ENCODE peak calls at places on chromosomes 13 and 19, in six cellular contexts. R is HepG2, T is GM12878, I is H1, D is K562, F is SK-N-SH. Q is an unnamed sample.

GRCh38 chr19:49957262-49957915 is 3.6 kb downstream of the SIGLEC11 start:
- DNase-seq in D (no peak), T (no peak), R (no peak), F (no peak), I (no peak), Q (no peak)

GRCh38 chr19:46383846-46384245 is 29.5 kb downstream of the CCDC8 start:
- DNase-seq in T (no peak), I (no peak), D (no peak), R (no peak), F (no peak), Q (no peak)

GRCh38 chr19:51702103-51702753 is 9.1 kb downstream of the SPACA6 start:
- DNase-seq in T (no peak), D (peak; percentile 77), R (no peak), F (peak; percentile 54), I (peak; percentile 96), Q (no peak)

GRCh38 chr13:108877300-108877699 is 247.9 kb downstream of the MYO16 start:
- DNase-seq in R (no peak), T (no peak), F (no peak), I (no peak), D (no peak), Q (no peak)

GRCh38 chr13:28753208-28753892 is 34.6 kb upstream of the SLC46A3 start:
- DNase-seq in R (peak; percentile 75), D (no peak), I (peak; percentile 50), F (no peak), T (no peak), Q (no peak)

GRCh38 chr19:13012690-13013608 is 17.7 kb downstream of the NFIX start:
- DNase-seq in F (no peak), T (no peak), I (no peak), R (peak; percentile 52), D (peak; percentile 65), Q (peak; percentile 32)

GRCh38 chr13:42574011-42574410 is at the start of gene TNFSF11:
- DNase-seq in F (peak; percentile 29), I (peak; percentile 81), R (no peak), D (no peak), T (no peak), Q (no peak)

GRCh38 chr13:27264181-27264580 is 6.4 kb upstream of the RASL11A start:
- DNase-seq in D (no peak), F (peak; percentile 30), R (no peak), I (no peak), T (no peak), Q (no peak)

GRCh38 chr19:9986787-9987281 is 23.5 kb downstream of the COL5A3 start:
- DNase-seq in R (no peak), D (no peak), F (no peak), T (no peak), I (no peak), Q (no peak)

GRCh38 chr13:92463134-92463533 is 763.5 kb upstream of the GPC6 start:
- DNase-seq in D (no peak), R (no peak), F (no peak), T (no peak), I (no peak), Q (no peak)

GRCh38 chr19:48650974-48651681 is 5.1 kb upstream of the CA11 start:
- DNase-seq in I (no peak), F (no peak), R (peak; percentile 48), D (peak; percentile 21), T (no peak), Q (no peak)

GRCh38 chr19:3047307-3048189 is 14.7 kb downstream of the TLE5 start:
- DNase-seq in F (peak; percentile 67), D (peak; percentile 78), R (peak; percentile 79), I (peak; percentile 79), T (no peak), Q (no peak)

GRCh38 chr13:99196466-99197256 is 4.0 kb upstream of the UBAC2 start:
- DNase-seq in D (no peak), T (no peak), I (no peak), F (no peak), R (no peak), Q (no peak)

GRCh38 chr13:20716951-20717350 is 13.5 kb downstream of the IL17D start:
- DNase-seq in R (no peak), F (no peak), I (no peak), D (no peak), T (no peak), Q (no peak)

GRCh38 chr13:48653074-48654054 is at the start of gene CYSLTR2:
- DNase-seq in D (no peak), T (peak; percentile 35), I (no peak), R (no peak), F (peak; percentile 32), Q (no peak)

GRCh38 chr13:41648314-41648935 is 191.1 kb downstream of the RGCC start:
- DNase-seq in R (peak; percentile 98), F (no peak), D (no peak), I (no peak), T (no peak), Q (no peak)

GRCh38 chr13:85654227-85654626 is 145.0 kb downstream of the SLITRK6 start:
- DNase-seq in F (peak; percentile 21), D (no peak), T (no peak), R (no peak), I (no peak), Q (no peak)

GRCh38 chr19:48351341-48351752 is 12.4 kb downstream of the TMEM143 start:
- DNase-seq in I (peak; percentile 97), R (peak; percentile 63), F (peak; percentile 86), T (no peak), D (peak; percentile 86), Q (peak; percentile 79)

GRCh38 chr19:9966448-9966847 is 30.1 kb upstream of the OLFM2 start:
- DNase-seq in I (peak; percentile 83), T (no peak), F (peak; percentile 54), D (no peak), R (no peak), Q (no peak)

GRCh38 chr13:109569938-109570711 is 216.3 kb downstream of the IRS2 start:
- DNase-seq in F (no peak), D (no peak), I (no peak), T (peak; percentile 8), R (no peak), Q (no peak)

GRCh38 chr19:51721905-51722304 is 1.9 kb downstream of the HAS1 start:
- DNase-seq in R (no peak), D (no peak), F (no peak), T (no peak), I (no peak), Q (no peak)

GRCh38 chr13:50292082-50292481 is 276.8 kb downstream of the KCNRG start:
- DNase-seq in F (no peak), R (no peak), T (no peak), I (no peak), D (no peak), Q (no peak)

GRCh38 chr13:75480691-75481175 is 1.2 kb downstream of the TBC1D4 start:
- DNase-seq in R (peak; percentile 53), T (no peak), F (peak; percentile 73), I (peak; percentile 61), D (peak; percentile 7), Q (peak; percentile 58)

GRCh38 chr13:79485014-79485441 is 4.1 kb downstream of the NDFIP2 start:
- DNase-seq in D (no peak), F (no peak), R (peak; percentile 70), I (no peak), T (no peak), Q (peak; percentile 78)

GRCh38 chr19:10927691-10928562 is 512 bp downstream of the YIPF2 start:
- DNase-seq in F (no peak), T (no peak), D (peak; percentile 72), I (no peak), R (no peak), Q (peak; percentile 42)

GRCh38 chr19:47430041-47430802 is 10.9 kb upstream of the MEIS3 start:
- DNase-seq in I (peak; percentile 78), T (no peak), D (no peak), F (no peak), R (no peak), Q (no peak)

GRCh38 chr19:2099054-2099501 is 2.4 kb downstream of the IZUMO4 start:
- DNase-seq in I (no peak), D (no peak), T (no peak), R (no peak), F (no peak), Q (no peak)

GRCh38 chr13:31093145-31093885 is 68.4 kb downstream of the HSPH1 start:
- DNase-seq in D (no peak), F (no peak), I (no peak), R (no peak), T (no peak), Q (no peak)

GRCh38 chr13:32472194-32472621 is 44.3 kb upstream of the N4BP2L1 start:
- DNase-seq in T (peak; percentile 56), F (no peak), D (no peak), I (no peak), R (no peak), Q (no peak)

GRCh38 chr13:26253262-26253786 is 605 bp upstream of the CDK8 start:
- DNase-seq in D (no peak), T (no peak), I (no peak), R (no peak), F (no peak), Q (no peak)
- H3K27ac ChIP-seq in D (peak overlapping the region; percentile 92), T (peak overlapping the region; percentile 86), I (no peak overlapping the region), R (peak overlapping the region; percentile 87), F (no peak overlapping the region), Q (peak overlapping the region; percentile 98)

GRCh38 chr19:56140583-56141415 is at the start of gene ZNF444:
- DNase-seq in F (peak; percentile 96), T (peak; percentile 97), R (peak; percentile 98), I (peak; percentile 98), D (peak; percentile 95), Q (peak; percentile 99)
- TF ChIP-seq POLR2AphosphoS5 in F (peak; percentile 72), T (peak; percentile 59), R (peak; percentile 30), I (no peak), D (peak; percentile 54), Q (no peak)

DNA sequence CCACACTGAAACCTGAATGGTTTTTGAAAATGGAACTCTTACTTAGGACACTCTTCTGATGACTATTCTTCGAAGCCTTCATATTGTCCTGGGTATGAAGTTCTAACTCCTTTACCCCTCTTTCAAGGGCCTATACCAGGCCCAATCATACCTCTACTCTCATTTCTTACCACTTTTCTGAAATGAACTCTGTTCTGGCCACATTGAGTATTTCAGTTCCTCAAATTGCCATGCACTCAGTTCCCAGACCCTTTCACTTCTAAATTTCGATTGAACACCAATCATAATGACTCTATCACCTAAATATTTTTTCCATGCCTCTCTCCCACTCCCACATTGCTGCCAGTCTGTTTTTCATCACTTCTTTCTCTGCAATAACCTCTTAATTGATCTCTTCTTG is 53.7 kb downstream of the LACC1 start:
- DNase-seq in R (no peak), T (peak; percentile 41), F (no peak), D (no peak), I (no peak), Q (no peak)
- TF ChIP-seq GABPA in R (no peak), T (peak; percentile 44), F (no peak), D (no peak), I (no peak), Q (no peak)

DNA sequence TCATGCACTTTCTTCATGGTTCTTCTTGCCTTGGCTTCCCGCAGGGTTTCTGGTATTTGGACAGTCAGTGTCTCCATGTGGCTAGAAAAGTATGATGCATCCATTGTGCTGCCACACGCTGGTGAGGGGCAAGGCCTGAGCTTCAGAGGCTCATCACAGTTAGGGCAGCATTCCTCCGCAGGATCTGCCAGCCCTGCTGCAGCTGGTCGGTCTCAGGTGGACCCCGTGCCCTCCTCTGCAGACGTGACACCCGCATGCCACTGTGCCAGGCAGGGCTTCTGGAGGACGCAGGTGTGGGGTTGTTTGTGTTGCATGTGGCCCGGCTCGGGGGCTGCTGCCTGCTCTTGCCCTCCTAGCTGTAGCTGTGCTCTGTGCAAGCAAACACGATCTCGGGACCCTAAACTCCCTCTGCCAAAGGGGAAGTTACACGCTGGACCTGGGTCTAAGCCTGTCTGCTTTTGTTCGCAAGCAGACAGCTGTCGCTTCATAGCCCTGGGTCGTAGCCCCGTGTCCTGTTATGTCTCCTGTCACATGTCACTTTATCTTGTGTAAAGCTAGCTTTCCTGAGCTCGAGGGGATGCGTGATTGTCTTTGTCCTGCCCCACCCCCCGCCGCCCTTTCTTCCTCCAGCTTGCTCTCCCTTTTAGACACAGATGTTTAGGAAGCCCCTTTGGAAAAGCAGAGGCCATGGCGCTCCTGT is 45.3 kb downstream of the SLC7A9 start:
- DNase-seq in F (peak; percentile 59), I (no peak), R (no peak), D (no peak), T (no peak), Q (no peak)
- H3K27ac ChIP-seq in F (no peak overlapping the region), I (no peak overlapping the region), R (no peak overlapping the region), D (no peak overlapping the region), T (no peak overlapping the region), Q (no peak overlapping the region)